ENCODE peak calls at places on chromosomes 1 and 21, in six cellular contexts. G is GM23338, S is astrocyte, Z is GM23248, L is neural progenitor cell, K is keratinocyte. M is an unnamed sample.

GRCh38 chr1:167059729-167060107 is 30.5 kb downstream of the GPA33 start:
- DNase-seq in G (no peak), S (no peak), Z (no peak), L (no peak), K (no peak), M (no peak)

GRCh38 chr1:155729031-155729898 is 40.4 kb downstream of the DAP3 start:
- DNase-seq in G (peak; percentile 93), S (peak; percentile 44), Z (peak; percentile 75), L (peak; percentile 79), K (no peak), M (peak; percentile 75)

GRCh38 chr1:243247901-243248300 is 7.2 kb downstream of the CEP170 start:
- DNase-seq in G (no peak), S (no peak), Z (no peak), L (no peak), K (no peak), M (no peak)

GRCh38 chr21:10521091-10521598 is at the start of gene TPTE:
- DNase-seq in G (no peak), S (no peak), Z (no peak), L (no peak), K (no peak), M (no peak)

GRCh38 chr21:20997633-20998455 is at the start of gene NCAM2:
- DNase-seq in G (peak; percentile 87), S (peak; percentile 80), Z (peak; percentile 82), L (peak; percentile 95), K (no peak), M (peak; percentile 4)

GRCh38 chr1:63601463-63601862 is 8.3 kb downstream of the PGM1 start:
- DNase-seq in G (peak; percentile 46), S (no peak), Z (no peak), L (peak; percentile 43), K (no peak), M (no peak)

GRCh38 chr1:54309631-54310366 is 96.4 kb downstream of the SSBP3 start:
- DNase-seq in G (peak; percentile 76), S (no peak), Z (no peak), L (peak; percentile 65), K (no peak), M (no peak)

GRCh38 chr1:169753549-169753948 is 19.7 kb upstream of the SELE start:
- DNase-seq in G (peak; percentile 15), S (no peak), Z (no peak), L (no peak), K (no peak), M (no peak)

GRCh38 chr1:63835075-63835633 is 61.3 kb downstream of the ROR1 start:
- DNase-seq in G (no peak), S (no peak), Z (peak; percentile 22), L (no peak), K (no peak), M (no peak)

DNA sequence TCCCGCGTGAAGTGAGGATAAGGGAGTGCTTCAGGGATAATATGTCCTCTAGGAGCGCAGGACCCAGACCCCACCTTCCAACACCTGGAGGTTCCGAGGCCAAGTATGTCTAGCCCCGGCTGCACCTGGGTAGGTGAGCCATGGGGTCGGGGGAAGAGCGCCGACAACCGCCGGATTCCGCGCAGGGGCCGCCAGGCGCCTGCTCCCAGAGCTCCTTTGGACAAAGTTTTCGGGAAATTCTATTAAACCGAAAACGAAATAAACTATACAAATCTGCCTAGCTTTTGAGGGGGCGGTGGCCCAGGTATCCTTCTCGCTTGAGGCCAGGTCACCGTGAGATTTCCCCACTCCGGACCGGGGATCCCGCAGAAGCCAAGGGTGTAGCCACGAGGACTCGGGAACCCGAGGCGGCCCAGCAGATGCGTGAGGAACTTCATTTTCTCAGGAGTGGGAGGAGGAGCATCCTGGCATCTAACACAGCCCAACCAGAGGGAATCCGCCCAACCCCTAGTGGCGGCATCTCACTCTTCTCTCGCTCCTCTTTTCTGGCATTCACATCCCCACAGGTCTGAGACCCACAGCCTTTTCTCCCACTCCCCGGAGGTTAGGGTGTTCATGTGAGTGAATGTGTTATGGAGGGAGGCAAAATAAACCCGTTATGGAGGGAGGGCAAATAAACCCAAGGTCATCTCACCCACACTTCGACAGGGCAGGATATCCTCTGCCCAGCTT is 2.3 kb upstream of the DMRTA2 start:
- DNase-seq in G (peak; percentile 67), S (no peak), Z (no peak), L (peak; percentile 75), K (no peak), M (no peak)
- TF ChIP-seq EZH2 in G (peak; percentile 96), S (peak; percentile 29), Z (peak; percentile 10), L (peak; percentile 48), K (no peak), M (peak; percentile 93)

DNA sequence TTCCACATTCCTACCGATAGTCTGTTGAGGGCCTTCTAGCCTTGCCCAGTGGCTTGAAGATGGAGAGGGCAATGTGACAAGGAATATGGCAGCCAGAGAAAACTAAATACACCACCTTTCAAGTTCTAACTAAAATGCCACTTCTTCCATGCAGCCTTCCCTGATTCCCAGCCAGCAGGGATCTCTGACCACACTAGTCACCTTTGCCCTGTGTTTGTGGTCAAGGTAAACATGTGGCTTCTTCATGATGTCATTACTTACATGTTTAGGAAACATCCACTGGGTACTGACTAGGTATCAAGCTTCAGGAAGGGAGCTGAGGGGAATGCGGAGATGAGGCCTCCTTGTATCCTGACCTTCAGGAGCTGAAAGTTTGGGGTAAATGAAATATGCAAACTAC is 21.6 kb downstream of the IFNLR1 start:
- DNase-seq in G (no peak), S (no peak), Z (no peak), L (no peak), K (no peak), M (no peak)
- H3K27me3 ChIP-seq in G (no peaks in the 10 kb centered on the region), S (peaks cover 16% of the 10 kb centered on the region), Z (peaks cover 34% of the 10 kb centered on the region), L (no peaks in the 10 kb centered on the region), K (no peaks in the 10 kb centered on the region), M (peaks cover 3% of the 10 kb centered on the region)

GRCh38 chr1:46753985-46754384 is 35.1 kb upstream of the EFCAB14 start:
- DNase-seq in G (no peak), S (no peak), Z (no peak), L (peak; percentile 50), K (no peak), M (no peak)

GRCh38 chr1:46749921-46750404 is 31.0 kb upstream of the EFCAB14 start:
- DNase-seq in G (no peak), S (no peak), Z (peak; percentile 4), L (no peak), K (no peak), M (no peak)

GRCh38 chr1:46755121-46755520 is 36.2 kb upstream of the EFCAB14 start:
- DNase-seq in G (no peak), S (no peak), Z (no peak), L (no peak), K (no peak), M (no peak)

GRCh38 chr1:46747683-46748288 is 28.9 kb upstream of the EFCAB14 start:
- DNase-seq in G (peak; percentile 92), S (peak; percentile 20), Z (peak; percentile 75), L (peak; percentile 83), K (no peak), M (peak; percentile 63)

GRCh38 chr1:46749403-46749802 is 30.5 kb upstream of the EFCAB14 start:
- DNase-seq in G (no peak), S (peak; percentile 29), Z (peak; percentile 13), L (no peak), K (peak; percentile 66), M (no peak)
- H2AFZ ChIP-seq in G (no peak overlapping the region), S (no peak overlapping the region), Z (no peak overlapping the region), L (no peak overlapping the region), K (no peak overlapping the region), M (no peak overlapping the region)

GRCh38 chr1:111267801-111268508 is 22.7 kb upstream of the CHIA start:
- DNase-seq in G (no peak), S (no peak), Z (no peak), L (no peak), K (no peak), M (no peak)

GRCh38 chr1:111272081-111272480 is 18.6 kb upstream of the CHIA start:
- DNase-seq in G (peak; percentile 32), S (no peak), Z (no peak), L (peak; percentile 11), K (no peak), M (no peak)

GRCh38 chr1:111271464-111271801 is 19.2 kb upstream of the CHIA start:
- DNase-seq in G (peak; percentile 24), S (no peak), Z (no peak), L (no peak), K (no peak), M (no peak)

GRCh38 chr1:111269820-111270406 is 20.7 kb upstream of the CHIA start:
- DNase-seq in G (no peak), S (no peak), Z (no peak), L (no peak), K (no peak), M (no peak)

GRCh38 chr1:111270781-111271463 is 19.7 kb upstream of the CHIA start:
- DNase-seq in G (peak; percentile 35), S (no peak), Z (no peak), L (no peak), K (no peak), M (no peak)
- TF ChIP-seq EZH2 in G (no peak), S (peak; percentile 86), Z (peak; percentile 76), L (no peak), K (peak; percentile 96), M (peak; percentile 78)